ENCODE peak calls at places on chromosomes 11 and 22, in eight cellular contexts. S, G, C, W, F, Y, N and Z are unnamed samples.

GRCh38 chr22:44972363-44973083 is 37.3 kb downstream of the PHF21B start:
- DNase-seq in S (peak), G (no peak), C (no peak), W (no peak), F (no peak), Y (no peak), N (no peak), Z (no peak)

GRCh38 chr22:45008853-45009751 is 703 bp downstream of the PHF21B start:
- DNase-seq in S (peak), G (no peak), C (no peak), W (no peak), F (no peak), Y (no peak), N (peak), Z (no peak)

GRCh38 chr11:59931688-59932087 is 6.5 kb upstream of the OOSP1 start:
- DNase-seq in S (no peak), G (no peak), C (no peak), W (no peak), F (no peak), Y (no peak), N (no peak), Z (no peak)

GRCh38 chr11:2305140-2305861 is 3.5 kb downstream of the TSPAN32 start:
- DNase-seq in S (peak), G (peak), C (peak), W (peak), F (peak), Y (peak), N (peak), Z (peak)

GRCh38 chr22:29840498-29840897 is 2.4 kb upstream of the ASCC2 start:
- DNase-seq in S (no peak), G (no peak), C (no peak), W (no peak), F (no peak), Y (no peak), N (no peak), Z (no peak)

GRCh38 chr11:75031224-75031753 is 42.6 kb downstream of the NEU3 start:
- DNase-seq in S (peak), G (peak), C (no peak), W (no peak), F (no peak), Y (no peak), N (no peak), Z (no peak)

GRCh38 chr22:22818861-22819855 is 68.5 kb upstream of the IGLL5 start:
- DNase-seq in S (no peak), G (no peak), C (no peak), W (no peak), F (no peak), Y (no peak), N (no peak), Z (no peak)

GRCh38 chr11:113034591-113034990 is 73.4 kb downstream of the NCAM1 start:
- DNase-seq in S (no peak), G (no peak), C (no peak), W (no peak), F (no peak), Y (no peak), N (no peak), Z (no peak)

GRCh38 chr22:47841166-47841565 is 1078.7 kb downstream of the TBC1D22A start:
- DNase-seq in S (no peak), G (no peak), C (no peak), W (no peak), F (no peak), Y (no peak), N (no peak), Z (no peak)

GRCh38 chr11:7635137-7635536 is 38.2 kb downstream of the CYB5R2 start:
- DNase-seq in S (no peak), G (no peak), C (no peak), W (peak), F (peak), Y (no peak), N (no peak), Z (no peak)

GRCh38 chr11:38543951-38544350 is 1945.9 kb upstream of the RAG2 start:
- DNase-seq in S (no peak), G (no peak), C (no peak), W (no peak), F (no peak), Y (no peak), N (no peak), Z (no peak)

GRCh38 chr11:113926273-113927183 is 21.9 kb downstream of the HTR3B start:
- DNase-seq in S (peak), G (no peak), C (no peak), W (no peak), F (no peak), Y (no peak), N (no peak), Z (no peak)

GRCh38 chr11:74004046-74004693 is 4.7 kb downstream of the UCP3 start:
- DNase-seq in S (no peak), G (no peak), C (no peak), W (no peak), F (no peak), Y (no peak), N (no peak), Z (peak)

GRCh38 chr11:94558932-94559331 is 8.2 kb upstream of the PIWIL4 start:
- DNase-seq in S (no peak), G (no peak), C (no peak), W (no peak), F (no peak), Y (no peak), N (no peak), Z (no peak)

GRCh38 chr11:10288881-10289764 is 4.9 kb downstream of the SBF2 start:
- DNase-seq in S (no peak), G (no peak), C (no peak), W (no peak), F (no peak), Y (no peak), N (no peak), Z (no peak)

GRCh38 chr11:122741613-122742012 is 86.1 kb downstream of the UBASH3B start:
- DNase-seq in S (peak), G (peak), C (no peak), W (peak), F (peak), Y (peak), N (no peak), Z (peak)

GRCh38 chr22:50640857-50641647 is 13.1 kb upstream of the ARSA start:
- DNase-seq in S (no peak), G (no peak), C (no peak), W (no peak), F (no peak), Y (no peak), N (no peak), Z (no peak)

GRCh38 chr22:50641696-50642607 is 14.0 kb upstream of the ARSA start:
- DNase-seq in S (peak), G (no peak), C (no peak), W (no peak), F (no peak), Y (peak), N (no peak), Z (no peak)
- TF ChIP-seq CTCF in S (peak), G (peak), C (peak), W (no peak), F (peak), Y (peak), N (no peak), Z (no peak)

DNA sequence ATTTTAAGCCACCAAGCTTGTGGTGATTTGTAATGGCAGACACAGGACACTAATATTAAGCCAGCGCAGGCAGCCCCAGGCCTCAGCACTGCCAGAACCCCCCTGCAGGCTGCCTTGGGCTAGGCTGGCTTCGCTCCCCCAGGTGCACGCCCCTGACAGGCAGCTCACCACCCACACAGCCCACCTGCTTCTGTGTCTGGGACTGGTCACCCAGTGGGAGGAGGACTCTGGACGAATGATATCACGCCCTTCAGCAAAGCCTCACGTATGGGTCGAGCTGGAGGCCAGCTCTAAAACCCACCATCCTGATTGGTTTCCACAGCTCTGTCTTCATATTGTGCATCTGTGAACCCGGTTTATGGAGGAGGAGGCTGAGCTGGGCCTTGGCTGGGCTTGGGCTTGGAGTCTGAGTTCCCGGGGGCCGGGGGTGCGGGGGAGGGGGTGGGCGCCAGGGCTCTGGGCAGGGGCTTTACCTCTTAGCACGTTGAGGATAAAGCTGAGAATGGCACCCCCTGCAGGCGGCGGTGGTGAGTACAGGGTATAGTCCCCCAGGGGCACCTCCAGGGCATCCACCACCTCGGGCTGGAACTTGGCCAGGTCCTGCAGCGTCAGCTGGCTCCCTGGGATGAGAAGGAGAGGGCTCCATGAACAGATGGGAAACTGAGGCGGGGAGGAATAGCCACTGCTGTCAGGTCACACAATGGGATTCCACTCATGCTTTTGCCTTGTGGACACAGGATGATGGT is 13.8 kb downstream of the GGT5 start:
- DNase-seq in S (no peak), G (no peak), C (no peak), W (peak), F (no peak), Y (peak), N (peak), Z (peak)
- TF ChIP-seq CTCF in S (peak), G (no peak), C (no peak), W (no peak), F (peak), Y (peak), N (peak), Z (peak)

DNA sequence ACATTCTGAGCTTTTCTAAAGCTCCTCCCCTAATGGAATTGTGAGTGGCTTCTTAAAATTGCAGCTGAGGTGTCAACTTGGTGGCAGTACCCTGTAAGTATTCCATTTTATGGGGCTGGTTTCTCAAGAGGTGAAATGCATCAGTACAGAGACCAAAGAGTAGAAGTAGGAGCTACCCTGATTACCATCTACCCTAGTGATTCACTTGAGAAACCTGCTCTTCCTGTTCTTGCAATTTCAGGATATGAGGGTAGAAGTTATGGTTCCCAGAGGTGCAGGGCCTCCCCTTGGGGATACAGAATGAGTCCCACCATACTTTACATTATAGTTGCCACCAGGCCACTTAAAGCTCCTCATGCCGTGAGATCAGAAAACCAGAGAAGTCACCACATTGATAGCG is 944.6 kb downstream of the OPCML start:
- DNase-seq in S (no peak), G (no peak), C (no peak), W (no peak), F (no peak), Y (no peak), N (no peak), Z (no peak)
- TF ChIP-seq CTCF in S (no peak), G (no peak), C (no peak), W (no peak), F (no peak), Y (no peak), N (no peak), Z (no peak)

GRCh38 chr11:11738370-11738769 is 103.4 kb upstream of the USP47 start:
- DNase-seq in S (no peak), G (no peak), C (no peak), W (no peak), F (no peak), Y (no peak), N (no peak), Z (no peak)
- TF ChIP-seq CTCF in S (no peak), G (no peak), C (no peak), W (no peak), F (no peak), Y (no peak), N (no peak), Z (no peak)

DNA sequence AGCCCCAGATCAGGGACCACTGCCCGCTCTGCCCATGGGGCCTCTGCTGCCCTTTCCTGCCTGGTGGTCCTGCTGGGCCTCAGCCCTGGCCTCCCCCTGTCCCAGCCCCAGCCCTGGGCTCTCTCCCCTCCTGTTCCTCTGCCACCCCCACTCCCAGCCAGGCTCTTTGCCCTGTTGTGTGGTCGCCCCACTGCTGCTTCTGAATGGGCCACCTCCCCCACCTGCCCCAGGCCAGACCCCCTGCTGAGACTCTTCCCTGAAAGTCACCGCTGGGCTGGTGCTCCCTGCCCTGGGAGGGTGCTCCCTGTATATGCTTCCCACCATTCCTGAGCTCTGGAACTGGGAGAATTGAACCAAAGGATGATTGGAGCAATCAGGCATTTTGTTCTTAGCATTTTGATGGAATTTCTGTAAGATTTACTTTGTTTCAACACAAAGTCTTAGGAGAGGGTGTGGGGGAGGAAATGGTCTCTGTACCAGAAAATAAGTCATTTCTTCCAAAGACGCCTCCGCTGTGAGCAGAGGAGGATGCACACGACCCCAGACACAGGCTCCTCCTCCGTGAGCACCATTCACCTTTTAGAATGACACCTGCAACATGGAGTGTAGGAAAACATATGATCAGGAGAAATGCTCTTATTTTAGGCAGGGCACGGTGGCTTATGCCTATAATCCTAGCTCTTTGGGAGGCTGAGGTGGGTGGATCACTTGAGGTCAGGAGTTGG is 5.2 kb downstream of the APOBEC3B start:
- DNase-seq in S (no peak), G (no peak), C (no peak), W (peak), F (no peak), Y (no peak), N (no peak), Z (no peak)
- TF ChIP-seq CTCF in S (no peak), G (no peak), C (no peak), W (no peak), F (no peak), Y (no peak), N (no peak), Z (no peak)

DNA sequence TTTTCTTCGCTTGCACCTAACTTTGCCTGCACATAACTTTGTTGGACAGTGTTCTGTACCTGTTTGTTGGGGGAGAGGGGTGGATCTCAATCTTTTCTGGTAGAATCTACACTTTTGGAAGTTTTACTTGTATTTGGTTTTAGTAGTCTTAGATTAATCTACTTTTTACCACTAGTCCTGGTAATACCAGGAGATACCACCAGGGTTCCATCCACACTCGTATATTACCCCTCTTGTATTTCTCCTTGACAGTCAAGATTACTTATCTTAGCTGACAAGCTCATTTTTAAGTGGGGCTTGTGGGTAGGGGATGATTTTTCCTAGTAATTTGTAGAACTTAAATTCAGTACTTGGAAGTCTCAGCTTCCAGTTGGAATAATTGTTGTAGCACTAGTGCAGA is 37.3 kb upstream of the TECTA start:
- DNase-seq in S (no peak), G (no peak), C (no peak), W (no peak), F (no peak), Y (no peak), N (peak), Z (no peak)
- TF ChIP-seq CTCF in S (peak), G (no peak), C (peak), W (peak), F (peak), Y (peak), N (peak), Z (peak)

DNA sequence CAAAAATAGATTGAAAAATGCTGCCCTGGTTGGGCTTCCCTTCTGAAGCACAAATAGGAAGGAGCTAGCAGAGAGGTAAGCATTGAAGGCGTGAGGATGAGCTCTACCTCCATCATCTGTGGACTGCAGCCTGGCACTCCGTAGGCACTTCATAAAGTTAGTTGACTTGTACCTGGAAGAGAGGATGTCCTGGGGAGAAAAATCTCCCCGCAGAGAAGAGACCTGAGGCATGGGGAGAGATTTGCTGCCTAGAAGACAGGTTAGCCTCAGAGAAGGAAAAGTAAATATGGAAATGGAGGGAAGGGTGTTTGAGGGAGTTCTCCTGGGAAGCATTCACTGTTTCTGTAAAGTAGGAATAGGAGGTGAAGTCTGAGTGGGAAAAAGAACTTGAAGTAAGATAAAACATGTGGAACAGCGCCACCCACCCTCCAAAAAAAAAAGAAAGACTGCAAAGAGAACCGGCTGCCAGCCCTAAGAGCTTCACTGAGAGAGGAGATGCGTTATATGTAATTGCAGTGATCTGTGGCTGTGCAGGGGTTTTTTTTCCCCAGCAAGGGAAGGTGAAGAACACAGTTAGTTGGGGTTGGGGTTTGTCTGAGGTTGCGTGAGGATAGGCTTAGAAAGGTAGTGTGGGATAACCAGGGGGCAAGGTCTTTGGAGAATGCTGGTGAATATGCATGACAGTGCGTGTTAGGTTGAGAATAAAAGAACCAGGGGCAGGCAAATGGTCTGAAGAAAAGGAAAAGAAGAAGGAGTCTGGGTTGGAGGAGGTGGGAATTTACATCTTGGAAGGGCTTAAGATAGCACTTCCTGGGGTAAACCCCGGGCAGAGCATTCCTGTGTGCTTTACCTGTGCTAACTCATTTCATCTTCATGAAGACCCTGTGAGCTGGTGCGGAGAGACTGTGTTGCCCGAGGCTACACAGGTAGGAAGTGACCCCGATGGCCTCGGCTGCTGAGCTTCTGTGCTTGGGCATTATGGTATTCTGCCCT is 16.0 kb downstream of the TNRC6B start:
- DNase-seq in S (peak), G (no peak), C (no peak), W (no peak), F (no peak), Y (no peak), N (no peak), Z (no peak)
- TF ChIP-seq CTCF in S (peak), G (no peak), C (peak), W (peak), F (no peak), Y (peak), N (no peak), Z (peak)

DNA sequence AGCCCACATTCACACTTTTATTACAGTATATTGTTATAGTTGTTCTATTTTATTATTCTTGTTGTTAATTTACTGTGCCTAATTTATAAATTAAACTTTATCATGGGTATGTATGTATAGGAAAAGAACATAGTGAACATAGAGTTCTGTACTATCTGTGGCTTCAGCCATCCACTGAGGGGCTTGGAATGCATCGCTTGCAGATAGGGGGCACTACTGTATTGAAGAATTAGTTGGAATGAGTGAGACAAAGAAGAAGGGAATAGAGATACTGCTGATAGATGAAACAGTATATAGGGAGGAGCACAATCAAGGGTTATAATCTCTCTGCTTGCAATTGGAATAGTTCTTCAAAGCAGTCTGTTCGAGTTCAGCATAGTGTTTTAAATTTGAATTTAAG is 432.2 kb downstream of the RAB38 start:
- DNase-seq in S (no peak), G (no peak), C (no peak), W (no peak), F (no peak), Y (no peak), N (no peak), Z (no peak)
- TF ChIP-seq CTCF in S (no peak), G (peak), C (no peak), W (peak), F (no peak), Y (peak), N (peak), Z (no peak)